ENCODE peak calls at places on chromosomes 1 and 21, in four cellular contexts. D is H1, T is H9, B is trophoblast cell. H is an unnamed sample.
A peak's percentile ranks its signal among the peaks of the same experiment; 100 is the strongest.

GRCh38 chr1:29414091-29414490 is 177.8 kb downstream of the PTPRU start:
- DNase-seq in D (peak; percentile 30), T (no peak), B (no peak), H (no peak)

GRCh38 chr1:159780583-159781582 is at the start of gene DUSP23:
- DNase-seq in D (peak; percentile 96), T (peak; percentile 99), B (peak; percentile 99), H (peak; percentile 99)

GRCh38 chr1:151604291-151604690 is 7.6 kb upstream of the SNX27 start:
- DNase-seq in D (no peak), T (no peak), B (no peak), H (no peak)

GRCh38 chr1:69585666-69586065 is 17.9 kb downstream of the LRRC7 start:
- DNase-seq in D (no peak), T (no peak), B (no peak), H (no peak)

GRCh38 chr1:30450818-30451233 is 272.6 kb downstream of the MATN1 start:
- DNase-seq in D (peak; percentile 22), T (peak; percentile 18), B (no peak), H (no peak)

GRCh38 chr1:91637539-91637994 is 136.9 kb downstream of the CDC7 start:
- DNase-seq in D (no peak), T (no peak), B (no peak), H (peak; percentile 23)

GRCh38 chr1:52072291-52072690 is 16.2 kb downstream of the BTF3L4 start:
- DNase-seq in D (no peak), T (no peak), B (no peak), H (no peak)

GRCh38 chr1:158098256-158098655 is 82.4 kb upstream of the CD1D start:
- DNase-seq in D (no peak), T (no peak), B (no peak), H (no peak)

GRCh38 chr1:59514061-59514909 is 217.4 kb downstream of the FGGY start:
- DNase-seq in D (no peak), T (no peak), B (peak; percentile 26), H (no peak)

GRCh38 chr1:75328691-75329090 is 194.5 kb downstream of the LHX8 start:
- DNase-seq in D (no peak), T (peak; percentile 41), B (no peak), H (peak; percentile 42)

GRCh38 chr1:13628218-13628617 is 44.6 kb downstream of the PDPN start:
- DNase-seq in D (no peak), T (no peak), B (no peak), H (no peak)

GRCh38 chr1:63686696-63687095 is 87.1 kb upstream of the ROR1 start:
- DNase-seq in D (no peak), T (no peak), B (no peak), H (no peak)

GRCh38 chr1:118084400-118084799 is 100.6 kb downstream of the SPAG17 start:
- DNase-seq in D (no peak), T (no peak), B (no peak), H (peak; percentile 75)

GRCh38 chr1:93154898-93155297 is 25.3 kb downstream of the TMED5 start:
- DNase-seq in D (no peak), T (no peak), B (no peak), H (no peak)

GRCh38 chr1:190320952-190321351 is 156.7 kb downstream of the BRINP3 start:
- DNase-seq in D (no peak), T (no peak), B (peak; percentile 0), H (peak; percentile 36)

GRCh38 chr1:186574951-186575747 is 105.1 kb downstream of the PTGS2 start:
- DNase-seq in D (no peak), T (no peak), B (no peak), H (no peak)

GRCh38 chr1:18766328-18766727 is 93.1 kb downstream of the TAS1R2 start:
- DNase-seq in D (no peak), T (no peak), B (no peak), H (no peak)

GRCh38 chr1:202063093-202063492 is 52.7 kb downstream of the ELF3 start:
- DNase-seq in D (no peak), T (peak; percentile 42), B (no peak), H (peak; percentile 87)
- H3K23ac ChIP-seq in D (no peak overlapping the region), T (no peak overlapping the region), B (no peak overlapping the region), H (no peak overlapping the region)

GRCh38 chr1:35631396-35631795 is 9.9 kb downstream of the PSMB2 start:
- DNase-seq in D (no peak), T (no peak), B (no peak), H (no peak)
- H3K79me2 ChIP-seq in D (no peaks in the 10 kb centered on the region), T (peaks cover 4% of the 10 kb centered on the region), B (no peaks in the 10 kb centered on the region), H (peaks cover 4% of the 10 kb centered on the region)

DNA sequence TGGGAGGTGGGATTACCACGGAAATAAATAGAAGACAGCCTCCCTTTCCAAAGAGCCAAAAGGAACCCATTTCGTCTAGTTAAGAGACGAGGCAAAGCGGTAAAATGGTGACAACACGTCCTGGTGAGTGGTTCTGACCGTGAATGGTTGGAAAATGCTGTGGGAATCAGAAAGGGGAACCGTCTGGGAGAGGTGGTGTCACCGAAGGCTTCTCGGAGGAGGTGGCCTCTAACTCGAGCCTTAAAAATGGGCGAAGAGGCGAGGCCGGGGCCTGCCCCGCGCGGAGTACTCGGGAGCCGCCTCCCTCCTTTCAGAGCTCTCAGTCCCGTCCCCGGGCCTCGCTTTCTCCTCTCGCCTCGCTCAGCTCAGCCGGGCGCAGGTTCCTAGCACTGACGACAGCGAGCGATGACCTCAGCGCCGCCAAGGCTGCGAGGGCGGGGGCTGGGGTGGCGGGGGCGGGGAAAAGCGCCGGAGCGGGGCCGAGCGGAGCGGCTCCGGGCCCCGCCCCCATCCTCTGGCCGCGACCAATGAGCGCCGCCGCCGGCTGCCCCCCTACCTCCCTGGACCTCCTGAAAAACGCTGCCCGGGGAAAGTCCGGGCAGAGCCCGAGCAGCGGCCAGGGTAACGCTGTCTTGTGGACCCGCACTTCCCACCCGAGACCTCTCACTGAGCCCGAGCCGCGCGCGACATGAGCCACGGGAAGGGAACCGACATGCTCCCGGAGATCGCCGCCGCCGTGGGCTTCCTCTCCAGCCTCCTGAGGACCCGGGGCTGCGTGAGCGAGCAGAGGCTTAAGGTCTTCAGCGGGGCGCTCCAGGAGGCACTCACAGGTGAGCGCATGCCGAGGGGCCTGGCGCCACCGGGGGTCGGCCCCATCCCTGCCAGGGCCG is at the start of gene BTG2:
- DNase-seq in D (peak; percentile 85), T (peak; percentile 94), B (peak; percentile 93), H (peak; percentile 94)
- H3K23ac ChIP-seq in D (no peak within 1 kb of the TSS), T (no peak within 1 kb of the TSS), B (no peak within 1 kb of the TSS), H (no peak within 1 kb of the TSS)

DNA sequence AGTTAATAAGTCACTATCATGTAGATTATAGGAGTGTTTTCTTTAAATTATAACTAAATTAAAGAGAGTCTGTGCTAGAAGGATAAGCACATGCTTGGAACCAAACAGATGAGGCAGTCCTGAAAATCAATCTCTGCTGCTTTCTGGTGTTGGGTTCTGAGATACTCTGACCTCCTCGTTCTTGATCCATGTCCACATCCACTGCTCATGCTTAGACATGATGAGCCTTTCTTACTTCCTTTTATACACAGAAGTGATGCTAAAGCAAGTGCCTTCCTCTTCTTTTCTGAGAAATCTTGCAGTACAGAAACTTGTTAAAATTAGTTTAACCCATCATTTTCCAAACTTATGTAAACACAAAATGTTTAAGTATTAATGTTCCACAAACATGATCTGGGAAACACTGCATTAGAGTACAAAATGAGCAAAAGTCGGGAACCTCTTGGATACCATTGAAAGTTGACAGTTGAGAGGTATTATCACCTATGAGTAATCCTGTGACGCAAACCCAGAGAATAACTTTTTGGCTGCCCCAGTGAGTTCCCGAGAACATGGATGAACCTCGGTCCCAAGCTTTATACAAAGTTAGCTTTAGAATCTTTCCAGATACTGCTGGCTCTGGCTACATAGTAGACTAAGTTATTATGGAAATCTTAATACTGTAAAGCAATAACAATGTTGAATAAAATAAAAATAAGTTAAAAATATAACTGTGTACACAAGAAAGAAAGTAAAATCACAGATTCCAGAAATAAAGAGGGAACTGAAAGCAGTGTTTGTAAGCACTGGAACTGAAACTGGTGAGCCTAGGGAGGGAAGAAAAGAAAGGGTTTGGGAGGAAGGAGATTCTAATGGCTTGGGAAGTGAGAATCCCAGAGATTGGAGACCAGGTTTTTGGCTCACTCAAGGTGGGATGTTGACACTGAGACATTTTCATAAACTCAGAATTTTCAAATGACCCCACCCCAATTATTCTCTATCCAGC is 429.3 kb upstream of the RUNX1 start:
- DNase-seq in D (no peak), T (no peak), B (no peak), H (no peak)
- H3K79me2 ChIP-seq in D (no peaks in the 10 kb centered on the region), T (no peaks in the 10 kb centered on the region), B (no peaks in the 10 kb centered on the region), H (no peaks in the 10 kb centered on the region)

H was measured in mesendoderm.